ENCODE peak calls at places on chromosomes 12 and 14, in seven cellular contexts. X is glutamatergic neuron, P is endothelial cell of umbilical vein, T is thoracic aorta, I is mesothelial cell of epicardium, J is GM13976, C is brain microvascular endothelial cell. Z is an unnamed sample.
A peak's percentile ranks its signal among the peaks of the same experiment; 100 is the strongest.

GRCh38 chr12:77324763-77325468 is 259.5 kb upstream of the E2F7 start:
- DNase-seq in C (peak; percentile 42), T (no peak), J (peak; percentile 84), P (peak; percentile 72), I (peak; percentile 85), X (peak; percentile 88), Z (peak; percentile 37)

GRCh38 chr12:112170376-112170775 is 45.0 kb downstream of the TRAFD1 start:
- DNase-seq in X (peak; percentile 41), I (no peak), C (peak; percentile 30), T (no peak), P (no peak), J (peak; percentile 65), Z (no peak)

GRCh38 chr14:86153480-86153879 is 623.5 kb downstream of the FLRT2 start:
- DNase-seq in J (no peak), X (no peak), T (no peak), P (no peak), I (no peak), C (no peak), Z (no peak)

GRCh38 chr12:24069532-24070395 is 120.3 kb upstream of the SOX5 start:
- DNase-seq in P (no peak), T (no peak), X (no peak), I (peak; percentile 38), C (no peak), J (no peak), Z (no peak)

GRCh38 chr14:23866269-23866668 is 87.3 kb upstream of the DHRS4 start:
- DNase-seq in I (no peak), C (no peak), P (no peak), T (no peak), X (no peak), J (no peak), Z (no peak)

GRCh38 chr14:104710071-104710735 is 13.8 kb upstream of the ADSS1 start:
- DNase-seq in I (no peak), P (no peak), X (no peak), J (no peak), C (no peak), T (no peak), Z (no peak)

GRCh38 chr14:76274324-76274723 is 101.6 kb upstream of the ESRRB start:
- DNase-seq in T (no peak), X (no peak), J (no peak), I (no peak), C (no peak), P (no peak), Z (no peak)

GRCh38 chr12:105204916-105205315 is 31.1 kb downstream of the APPL2 start:
- DNase-seq in C (peak; percentile 48), T (no peak), J (no peak), I (no peak), X (no peak), P (peak; percentile 58), Z (no peak)

GRCh38 chr14:55274144-55274543 is 2.9 kb downstream of the FBXO34 start:
- DNase-seq in J (no peak), C (no peak), P (no peak), I (no peak), X (no peak), T (no peak), Z (no peak)

GRCh38 chr12:123085730-123086487 is 65.0 kb downstream of the PITPNM2 start:
- DNase-seq in C (no peak), J (no peak), P (peak; percentile 80), I (no peak), T (peak; percentile 33), X (no peak), Z (no peak)

GRCh38 chr14:105492051-105492965 is 1.3 kb downstream of the TEDC1 start:
- DNase-seq in C (no peak), X (peak; percentile 14), T (no peak), J (no peak), P (no peak), I (no peak), Z (no peak)

GRCh38 chr14:76715927-76716200 is 45.4 kb upstream of the VASH1 start:
- DNase-seq in I (no peak), T (no peak), X (no peak), P (no peak), J (no peak), C (no peak), Z (no peak)

GRCh38 chr12:58533652-58534051 is 386.7 kb downstream of the LRIG3 start:
- DNase-seq in P (peak; percentile 21), T (no peak), J (no peak), I (no peak), X (no peak), C (no peak), Z (no peak)

GRCh38 chr12:24109381-24110039 is 160.0 kb upstream of the SOX5 start:
- DNase-seq in C (no peak), P (peak; percentile 32), X (no peak), T (no peak), I (no peak), J (peak; percentile 66), Z (no peak)

GRCh38 chr12:102527256-102527720 is 46.9 kb upstream of the IGF1 start:
- DNase-seq in C (no peak), T (no peak), J (no peak), X (no peak), I (no peak), P (no peak), Z (no peak)

GRCh38 chr12:27711957-27712356 is 1.3 kb downstream of the MRPS35 start:
- DNase-seq in X (no peak), J (no peak), T (no peak), C (no peak), I (no peak), P (no peak), Z (no peak)

GRCh38 chr12:116525418-116526001 is 33.7 kb upstream of the MAP1LC3B2 start:
- DNase-seq in P (peak; percentile 74), X (no peak), J (no peak), I (no peak), C (peak; percentile 91), T (peak; percentile 52), Z (no peak)

GRCh38 chr14:58108717-58109116 is 43.3 kb downstream of the ARMH4 start:
- DNase-seq in P (no peak), I (no peak), T (no peak), X (no peak), J (no peak), C (no peak), Z (no peak)

GRCh38 chr12:25463521-25463920 is 89.6 kb downstream of the LMNTD1 start:
- DNase-seq in C (no peak), T (no peak), J (no peak), I (no peak), X (no peak), P (no peak), Z (no peak)

GRCh38 chr14:52395728-52396127 is 81.6 kb downstream of the PTGER2 start:
- DNase-seq in C (no peak), X (no peak), T (no peak), P (no peak), I (no peak), J (no peak), Z (no peak)

DNA sequence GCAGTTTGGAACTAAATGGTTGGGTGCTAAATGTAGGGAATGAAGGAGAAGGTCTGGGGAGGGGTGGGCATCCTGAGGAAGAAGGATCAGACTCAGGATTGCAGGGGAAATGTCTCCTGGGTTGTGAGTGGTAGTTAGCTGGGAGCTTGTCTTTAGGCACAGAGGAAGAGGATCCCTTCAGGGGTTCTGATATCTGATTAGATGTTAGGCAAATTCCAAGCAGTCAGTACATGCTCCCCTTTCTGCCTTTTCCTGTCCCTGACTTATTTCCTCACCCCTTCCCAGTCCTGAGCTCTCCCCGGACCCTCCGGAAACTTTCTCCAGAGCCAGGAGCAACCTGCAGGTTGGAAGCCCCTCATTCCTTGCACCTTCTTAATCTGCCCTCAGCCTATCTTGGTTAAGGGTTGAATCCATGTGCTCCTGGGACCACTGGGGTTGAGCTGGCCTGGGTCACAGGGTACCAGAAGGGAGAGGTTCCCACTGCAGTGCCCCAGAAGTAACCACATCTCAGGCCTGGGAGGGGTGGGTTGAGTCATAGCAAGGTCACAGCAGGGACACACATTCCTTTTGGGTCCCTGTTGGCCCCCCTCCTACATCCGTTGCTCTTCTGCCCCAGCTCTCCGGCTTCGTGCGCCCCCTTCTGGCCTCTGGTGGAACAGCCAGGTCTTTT is 1.6 kb downstream of the IGFBP6 start:
- DNase-seq in P (peak; percentile 83), I (peak; percentile 95), T (peak; percentile 92), J (peak; percentile 89), C (peak; percentile 97), X (peak; percentile 88), Z (peak; percentile 82)
- TF ChIP-seq CTCF in P (peak; percentile 95), I (peak; percentile 97), T (peak; percentile 97), J (peak; percentile 83), C (peak; percentile 99), X (peak; percentile 93), Z (peak; percentile 90)

DNA sequence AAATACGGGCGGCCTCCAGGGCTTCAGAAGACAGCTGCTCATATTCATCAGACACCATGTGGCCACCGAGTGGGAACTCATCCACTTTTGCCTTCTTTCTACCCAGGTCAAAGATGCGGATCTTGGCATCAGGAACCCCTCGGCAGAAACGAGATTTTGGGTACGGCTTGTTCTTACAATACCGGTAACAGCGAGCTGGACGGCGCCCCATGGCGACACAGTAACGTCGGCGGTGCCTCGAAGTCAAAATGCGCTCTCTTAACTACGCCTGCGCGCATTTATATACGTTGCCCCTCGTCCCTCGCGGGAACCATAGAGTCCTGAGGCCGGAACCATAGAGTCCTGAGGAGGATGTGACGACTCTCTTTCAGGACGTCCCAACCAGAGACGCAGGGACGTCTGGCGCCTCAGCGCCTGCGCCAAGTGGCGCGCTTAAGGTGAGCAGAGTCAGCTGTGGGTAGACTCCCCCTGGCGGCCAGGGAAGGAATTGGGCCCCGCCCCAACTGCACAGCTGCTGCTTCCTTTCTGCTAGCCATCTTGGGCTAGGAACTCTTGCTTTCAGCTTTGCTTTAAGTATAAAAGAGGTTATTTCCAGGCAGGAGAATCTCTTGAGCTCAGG is at the start of gene RPL10L:
- DNase-seq in X (peak; percentile 28), T (no peak), J (no peak), C (no peak), I (no peak), P (no peak), Z (no peak)
- TF ChIP-seq CTCF in X (peak; percentile 32), T (no peak), J (no peak), C (peak; percentile 42), I (no peak), P (no peak), Z (no peak)

DNA sequence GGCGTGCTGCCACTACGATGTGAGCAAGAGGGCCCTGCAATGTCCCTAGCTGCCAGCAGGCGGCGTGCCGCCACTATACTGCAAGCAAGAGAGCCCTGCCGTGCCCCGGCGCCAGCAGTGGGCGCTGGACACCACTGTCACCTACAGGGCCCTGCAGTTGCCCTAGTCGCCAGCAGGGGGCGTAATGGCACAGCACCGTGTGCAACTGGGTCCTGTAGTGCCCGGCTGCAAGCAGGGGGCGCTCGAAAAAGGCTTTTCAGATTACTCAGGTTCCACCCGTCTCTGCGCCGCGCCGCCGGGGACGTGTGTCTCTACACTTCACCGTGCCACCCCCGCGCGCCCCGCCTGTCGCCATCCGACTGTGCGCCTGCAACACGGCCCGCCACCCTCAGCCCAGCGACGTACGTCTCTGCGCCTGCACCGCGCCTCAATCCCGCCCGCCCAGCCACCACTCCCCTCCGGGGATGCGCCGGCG is 1356.9 kb downstream of the TMEM121 start:
- DNase-seq in C (no peak), P (no peak), J (peak; percentile 27), X (peak; percentile 25), T (no peak), I (no peak), Z (no peak)
- TF ChIP-seq CTCF in C (peak; percentile 56), P (peak; percentile 33), J (peak; percentile 43), X (peak; percentile 58), T (peak; percentile 58), I (peak; percentile 68), Z (peak; percentile 1)

DNA sequence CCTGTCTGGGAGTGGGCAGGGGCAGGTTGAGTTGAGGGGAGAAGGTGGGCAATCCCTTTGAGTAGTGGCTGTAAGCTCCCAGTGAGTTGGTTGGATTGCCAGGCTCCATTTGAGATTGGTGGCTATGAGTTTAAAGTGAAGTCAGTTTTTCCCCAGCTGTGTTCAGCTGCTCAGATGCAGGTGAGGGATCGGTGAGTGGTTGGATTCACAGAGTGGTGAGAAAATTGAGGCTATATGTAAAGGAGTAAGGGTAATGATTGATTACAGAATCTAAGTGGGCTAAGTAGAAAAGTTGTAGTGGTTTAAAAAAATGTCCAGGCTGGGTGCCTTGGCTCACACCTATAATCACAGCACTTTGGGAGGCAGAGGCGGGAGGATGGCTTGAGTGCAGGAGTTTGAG is 68.6 kb downstream of the GLRX5 start:
- DNase-seq in T (no peak), I (no peak), C (no peak), P (no peak), J (no peak), X (no peak), Z (no peak)
- TF ChIP-seq CTCF in T (no peak), I (no peak), C (no peak), P (no peak), J (no peak), X (no peak), Z (no peak)